ENCODE peak calls at places on chromosomes 11 and 22, in eight cellular contexts. J is GM13977, V is Caco-2, B is WTC11, U is lower leg skin, Z is endothelial cell of umbilical vein, S is fibroblast of lung, G is HFFc6. T is an unnamed sample.

GRCh38 chr11:64999478-64999877 is 2.7 kb upstream of the BATF2 start:
- DNase-seq in U (no peak), G (no peak), S (no peak), V (no peak), B (no peak), Z (no peak), J (no peak), T (no peak)

GRCh38 chr22:43151251-43152000 is at the start of gene TSPO:
- DNase-seq in Z (peak; percentile 38), S (peak; percentile 37), G (peak; percentile 34), U (peak; percentile 59), V (peak; percentile 56), J (peak; percentile 78), B (no peak), T (peak; percentile 79)

GRCh38 chr11:1442163-1442562 is 44.4 kb downstream of the MOB2 start:
- DNase-seq in J (peak; percentile 65), Z (no peak), S (no peak), G (no peak), B (peak; percentile 59), V (no peak), U (no peak), T (no peak)

GRCh38 chr11:116093481-116093880 is 589.3 kb upstream of the CADM1 start:
- DNase-seq in Z (no peak), J (no peak), U (no peak), G (no peak), S (no peak), V (no peak), B (no peak), T (no peak)

GRCh38 chr11:88454881-88455280 is 117.3 kb upstream of the CTSC start:
- DNase-seq in J (no peak), S (peak; percentile 33), V (no peak), B (no peak), Z (no peak), G (peak; percentile 25), U (no peak), T (no peak)

GRCh38 chr11:94968334-94968958 is 4.9 kb downstream of the CWC15 start:
- DNase-seq in G (peak; percentile 73), S (peak; percentile 66), Z (peak; percentile 27), V (peak; percentile 29), J (no peak), U (no peak), B (no peak), T (no peak)

GRCh38 chr11:1392561-1392960 is 2.8 kb downstream of the BRSK2 start:
- DNase-seq in S (no peak), G (no peak), V (no peak), B (no peak), U (no peak), Z (no peak), J (no peak), T (no peak)

GRCh38 chr22:38937541-38937940 is 19.9 kb upstream of the APOBEC3A start:
- DNase-seq in B (no peak), G (no peak), U (no peak), J (no peak), V (no peak), S (no peak), Z (no peak), T (peak; percentile 2)

GRCh38 chr22:27057717-27058116 is 400.3 kb downstream of the MIAT start:
- DNase-seq in S (no peak), U (no peak), V (no peak), Z (no peak), B (no peak), G (no peak), J (no peak), T (no peak)

GRCh38 chr11:126282742-126283591 is at the start of gene TIRAP:
- DNase-seq in B (peak; percentile 44), G (peak; percentile 39), U (peak; percentile 34), Z (peak; percentile 55), J (peak; percentile 74), V (peak; percentile 82), S (peak; percentile 52), T (peak; percentile 70)

GRCh38 chr11:62392944-62393628 is 25.7 kb upstream of the SCGB1A1 start:
- DNase-seq in G (no peak), S (no peak), B (no peak), U (no peak), Z (no peak), V (peak; percentile 74), J (peak; percentile 38), T (no peak)
- TF ChIP-seq CTCF in G (peak; percentile 55), S (no peak), B (no peak), U (no peak), Z (no peak), V (peak; percentile 74), J (peak; percentile 39), T (peak; percentile 15)

GRCh38 chr11:35259529-35259928 is 120.6 kb downstream of the CD44 start:
- DNase-seq in S (no peak), G (no peak), V (no peak), J (no peak), U (no peak), B (no peak), Z (no peak), T (no peak)

GRCh38 chr11:35260342-35260985 is 121.5 kb downstream of the CD44 start:
- DNase-seq in Z (no peak), J (no peak), B (no peak), U (no peak), V (no peak), G (peak; percentile 93), S (peak; percentile 95), T (peak; percentile 52)

GRCh38 chr11:35262735-35263134 is 123.8 kb downstream of the CD44 start:
- DNase-seq in Z (no peak), G (no peak), U (no peak), B (no peak), J (no peak), V (no peak), S (no peak), T (no peak)

GRCh38 chr11:35257287-35257686 is 118.3 kb downstream of the CD44 start:
- DNase-seq in S (no peak), U (no peak), G (no peak), V (no peak), Z (no peak), J (peak; percentile 66), B (no peak), T (no peak)

DNA sequence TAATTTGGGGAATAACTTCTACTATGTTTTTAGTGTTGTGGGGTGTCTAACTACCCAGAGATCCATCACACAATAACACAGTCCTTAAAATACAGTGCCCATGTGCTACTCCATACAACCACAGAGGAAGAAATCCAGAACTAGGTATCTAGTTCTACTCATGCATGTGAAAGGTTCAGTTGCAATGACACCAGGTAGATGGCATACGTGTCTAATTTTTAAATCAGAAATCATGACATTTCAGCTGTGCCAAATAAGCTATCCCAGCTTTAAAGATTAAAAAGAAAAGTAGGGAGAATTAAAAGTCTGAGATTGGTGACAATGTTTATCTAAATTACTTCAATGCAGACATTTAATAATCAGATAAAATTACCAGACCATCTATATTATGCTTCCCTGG is 122.2 kb downstream of the CD44 start:
- DNase-seq in G (no peak), J (no peak), U (no peak), Z (no peak), S (no peak), B (no peak), V (no peak), T (no peak)
- TF ChIP-seq CTCF in G (no peak), J (no peak), U (no peak), Z (no peak), S (no peak), B (no peak), V (no peak), T (peak; percentile 39)

GRCh38 chr11:58900479-58901420 is 38.5 kb upstream of the GLYATL1 start:
- DNase-seq in G (peak; percentile 40), B (peak; percentile 96), S (peak; percentile 90), Z (peak; percentile 41), J (peak; percentile 60), U (peak; percentile 60), V (peak; percentile 90), T (peak; percentile 84)

GRCh38 chr11:58907780-58908179 is 31.5 kb upstream of the GLYATL1 start:
- DNase-seq in S (no peak), Z (no peak), J (no peak), G (no peak), B (no peak), V (no peak), U (no peak), T (no peak)

GRCh38 chr11:58905716-58906547 is 33.4 kb upstream of the GLYATL1 start:
- DNase-seq in V (no peak), B (peak; percentile 85), U (peak; percentile 45), S (peak; percentile 94), Z (peak; percentile 17), G (peak; percentile 90), J (no peak), T (peak; percentile 59)

GRCh38 chr11:58902881-58903280 is 36.4 kb upstream of the GLYATL1 start:
- DNase-seq in B (no peak), Z (no peak), S (no peak), J (no peak), G (no peak), V (no peak), U (no peak), T (no peak)

DNA sequence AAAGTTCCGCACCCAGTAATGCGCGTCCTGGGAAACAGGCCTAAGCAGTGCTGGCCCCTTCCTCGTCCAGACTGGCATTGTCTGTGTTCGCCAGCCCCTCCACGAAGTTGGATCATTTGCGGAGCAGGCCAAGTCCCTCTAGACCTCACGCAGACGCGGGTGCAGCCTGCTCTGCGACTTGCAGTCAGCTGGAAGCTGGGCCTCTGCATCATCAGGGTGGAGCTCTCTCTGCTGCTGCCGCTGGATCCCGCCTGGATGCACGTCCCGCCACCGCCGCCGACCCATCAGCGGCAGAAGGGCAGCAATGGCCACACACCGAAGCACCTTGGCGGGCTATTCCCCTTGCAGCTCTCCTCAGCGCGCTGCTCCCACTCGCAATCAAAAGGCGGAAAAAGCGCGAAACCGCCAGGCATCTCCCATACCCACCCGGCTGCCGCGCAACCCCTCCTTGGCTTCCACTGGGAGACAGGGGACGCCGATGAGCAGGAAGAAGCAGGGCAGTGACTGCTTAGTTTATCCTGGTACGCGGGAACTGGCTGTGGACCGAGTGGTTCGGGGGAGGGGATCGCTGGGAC is 34.1 kb upstream of the GLYATL1 start:
- DNase-seq in G (peak; percentile 67), V (no peak), Z (no peak), S (peak; percentile 66), J (no peak), B (peak; percentile 62), U (no peak), T (no peak)
- TF ChIP-seq CTCF in G (no peak), V (no peak), Z (no peak), S (peak; percentile 27), J (no peak), B (no peak), U (no peak), T (no peak)

GRCh38 chr11:33864479-33864878 is 27.4 kb downstream of the LMO2 start:
- DNase-seq in G (no peak), Z (no peak), B (no peak), J (no peak), S (no peak), V (no peak), U (no peak), T (no peak)

GRCh38 chr11:33861911-33862310 is 30.0 kb downstream of the LMO2 start:
- DNase-seq in U (no peak), V (no peak), J (no peak), S (no peak), Z (no peak), B (no peak), G (no peak), T (no peak)

GRCh38 chr11:33861366-33861765 is 30.5 kb downstream of the LMO2 start:
- DNase-seq in G (no peak), S (no peak), V (no peak), Z (no peak), J (no peak), B (no peak), U (no peak), T (no peak)

GRCh38 chr11:33860926-33861325 is 30.9 kb downstream of the LMO2 start:
- DNase-seq in J (no peak), S (no peak), G (no peak), Z (no peak), U (no peak), B (no peak), V (no peak), T (peak; percentile 46)

GRCh38 chr11:33863418-33864172 is 28.3 kb downstream of the LMO2 start:
- DNase-seq in G (no peak), S (no peak), B (no peak), J (no peak), V (no peak), Z (no peak), U (no peak), T (no peak)
- TF ChIP-seq CTCF in G (no peak), S (no peak), B (no peak), J (no peak), V (no peak), Z (no peak), U (no peak), T (no peak)

T was measured in body of pancreas.